ENCODE peak calls at places on chromosome 5, in four cellular contexts. U, J, V and C are unnamed samples.

GRCh38 chr5:141876628-141877477 is 1.4 kb downstream of the PCDH1 start:
- DNase-seq in U (no peak), J (no peak), V (no peak), C (peak)

GRCh38 chr5:80068237-80068636 is 33.1 kb downstream of the THBS4 start:
- DNase-seq in U (no peak), J (no peak), V (no peak), C (no peak)

GRCh38 chr5:4142842-4143241 is 547.2 kb downstream of the IRX1 start:
- DNase-seq in U (no peak), J (no peak), V (no peak), C (no peak)

GRCh38 chr5:75567710-75568109 is 43.5 kb upstream of the ANKDD1B start:
- DNase-seq in U (peak), J (peak), V (peak), C (peak)

GRCh38 chr5:6822068-6822467 is 108.8 kb downstream of the TENT4A start:
- DNase-seq in U (no peak), J (no peak), V (no peak), C (no peak)

GRCh38 chr5:15933481-15934207 is 245.9 kb downstream of the MARCHF11 start:
- DNase-seq in U (no peak), J (no peak), V (no peak), C (peak)

GRCh38 chr5:9188956-9189355 is 356.9 kb downstream of the SEMA5A start:
- DNase-seq in U (no peak), J (no peak), V (no peak), C (no peak)

GRCh38 chr5:180115326-180116076 is 43.9 kb upstream of the RNF130 start:
- DNase-seq in U (no peak), J (no peak), V (no peak), C (no peak)

GRCh38 chr5:25190521-25191000 is 545.8 kb upstream of the CDH10 start:
- DNase-seq in U (no peak), J (no peak), V (no peak), C (no peak)

GRCh38 chr5:115262066-115262404 is 642 bp downstream of the PGGT1B start:
- DNase-seq in U (no peak), J (no peak), V (peak), C (no peak)

GRCh38 chr5:95760291-95761191 is 29.4 kb downstream of the RHOBTB3 start:
- DNase-seq in U (peak), J (no peak), V (peak), C (peak)

GRCh38 chr5:172806897-172807672 is 27.0 kb upstream of the ERGIC1 start:
- DNase-seq in U (no peak), J (no peak), V (peak), C (peak)

GRCh38 chr5:18792145-18792544 is 1157.9 kb downstream of the TAF11L14 start:
- DNase-seq in U (no peak), J (no peak), V (peak), C (peak)

GRCh38 chr5:96297290-96297689 is 135.8 kb downstream of the PCSK1 start:
- DNase-seq in U (no peak), J (no peak), V (peak), C (no peak)

GRCh38 chr5:103259705-103260355 is 1.3 kb downstream of the MACIR start:
- DNase-seq in U (peak), J (peak), V (peak), C (no peak)

GRCh38 chr5:161851691-161852299 is 3.9 kb downstream of the GABRA1 start:
- DNase-seq in U (peak), J (peak), V (peak), C (no peak)